ENCODE peak calls at places on chromosome 7, in four cellular contexts. W, D, J and U are unnamed samples.
A peak's percentile ranks its signal among the peaks of the same experiment; 100 is the strongest.

GRCh38 chr7:2417981-2418481 is 14.6 kb downstream of the CHST12 start:
- DNase-seq in W (peak; percentile 36), D (no peak), J (no peak), U (no peak)

GRCh38 chr7:108071551-108071950 is 58.6 kb downstream of the LAMB4 start:
- DNase-seq in W (no peak), D (no peak), J (no peak), U (no peak)

GRCh38 chr7:151813445-151813844 is 63.5 kb downstream of the PRKAG2 start:
- DNase-seq in W (no peak), D (no peak), J (no peak), U (no peak)

GRCh38 chr7:18607025-18607424 is 111.5 kb downstream of the HDAC9 start:
- DNase-seq in W (peak; percentile 64), D (no peak), J (no peak), U (no peak)

GRCh38 chr7:79199961-79200360 is 253.5 kb downstream of the MAGI2 start:
- DNase-seq in W (peak; percentile 84), D (no peak), J (no peak), U (no peak)

GRCh38 chr7:127678947-127679346 is 27.0 kb downstream of the SND1 start:
- DNase-seq in W (peak; percentile 71), D (no peak), J (peak; percentile 65), U (no peak)

GRCh38 chr7:3272691-3273141 is 28.3 kb upstream of the SDK1 start:
- DNase-seq in W (peak; percentile 96), D (no peak), J (peak; percentile 79), U (no peak)

GRCh38 chr7:79930604-79931003 is 204.0 kb upstream of the GNAI1 start:
- DNase-seq in W (peak; percentile 21), D (no peak), J (no peak), U (no peak)

GRCh38 chr7:69246758-69247157 is 351.5 kb upstream of the AUTS2 start:
- DNase-seq in W (no peak), D (no peak), J (no peak), U (no peak)

GRCh38 chr7:100668069-100668449 is 5.5 kb upstream of the GNB2 start:
- DNase-seq in W (no peak), D (no peak), J (no peak), U (no peak)

GRCh38 chr7:26279405-26279804 is 12.3 kb upstream of the SNX10 start:
- DNase-seq in W (no peak), D (no peak), J (no peak), U (no peak)

GRCh38 chr7:16905300-16906044 is 23.7 kb upstream of the AGR3 start:
- DNase-seq in W (peak; percentile 77), D (no peak), J (peak; percentile 75), U (no peak)

GRCh38 chr7:2129376-2130375 is 103.1 kb downstream of the MAD1L1 start:
- DNase-seq in W (no peak), D (no peak), J (no peak), U (no peak)

GRCh38 chr7:151274936-151275812 is 26.7 kb upstream of the SMARCD3 start:
- DNase-seq in W (no peak), D (no peak), J (no peak), U (no peak)

GRCh38 chr7:134460000-134460399 is 1.1 kb upstream of the AKR1B1 start:
- DNase-seq in W (peak; percentile 59), D (no peak), J (peak; percentile 88), U (no peak)

GRCh38 chr7:40530292-40530691 is 395.5 kb downstream of the SUGCT start:
- DNase-seq in W (peak; percentile 83), D (no peak), J (no peak), U (no peak)

GRCh38 chr7:131021460-131021859 is 287.5 kb upstream of the KLF14 start:
- DNase-seq in W (no peak), D (no peak), J (no peak), U (no peak)

GRCh38 chr7:151251328-151251925 is 2.9 kb upstream of the SMARCD3 start:
- DNase-seq in W (peak; percentile 66), D (peak; percentile 23), J (peak; percentile 62), U (no peak)

GRCh38 chr7:92735707-92736106 is 100.7 kb downstream of the CDK6 start:
- DNase-seq in W (peak; percentile 80), D (no peak), J (no peak), U (no peak)

GRCh38 chr7:149144996-149145850 is 2.0 kb upstream of the ZNF398 start:
- DNase-seq in W (no peak), D (no peak), J (no peak), U (peak; percentile 78)

GRCh38 chr7:28299556-28299955 is 112.8 kb upstream of the CREB5 start:
- DNase-seq in W (no peak), D (no peak), J (no peak), U (no peak)

GRCh38 chr7:28300488-28300887 is 111.8 kb upstream of the CREB5 start:
- DNase-seq in W (no peak), D (no peak), J (no peak), U (no peak)

GRCh38 chr7:28297821-28298439 is 114.4 kb upstream of the CREB5 start:
- DNase-seq in W (no peak), D (no peak), J (no peak), U (no peak)

GRCh38 chr7:28296571-28297483 is 115.5 kb upstream of the CREB5 start:
- DNase-seq in W (peak; percentile 56), D (peak; percentile 20), J (peak; percentile 22), U (peak; percentile 68)

DNA sequence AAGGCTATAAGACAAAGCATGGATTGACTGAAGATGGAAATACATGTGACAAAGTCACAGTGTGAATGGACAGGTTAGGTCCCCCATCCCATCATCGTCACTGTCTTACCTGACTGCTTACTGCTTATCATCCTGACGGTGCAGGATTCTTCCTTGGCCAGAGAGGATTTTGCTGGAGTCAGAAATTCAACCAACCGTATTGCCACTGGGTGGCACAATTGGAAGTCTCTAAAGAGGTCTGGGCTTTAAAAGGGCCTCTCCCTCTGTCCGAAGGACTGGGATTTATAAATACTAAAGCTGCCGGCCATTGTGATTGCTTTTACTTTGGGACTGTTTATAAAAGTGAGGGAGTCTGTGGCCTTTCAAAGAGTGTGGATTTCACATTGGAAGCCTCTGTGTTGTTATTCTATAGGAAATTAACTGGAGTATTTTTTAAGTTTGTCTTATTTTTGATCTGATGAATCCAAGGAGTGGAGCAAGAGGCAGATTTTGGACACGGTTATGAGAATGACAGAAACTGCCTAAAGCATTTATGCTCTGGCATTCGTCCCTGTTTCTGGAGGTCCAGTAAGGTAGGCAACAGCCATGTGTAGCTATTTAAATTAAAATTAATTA is 113.3 kb upstream of the CREB5 start:
- DNase-seq in W (peak; percentile 78), D (peak; percentile 35), J (peak; percentile 62), U (peak; percentile 74)
- H2BK5ac ChIP-seq in W (no peak overlapping the region), D (no peak overlapping the region), J (no peak overlapping the region), U (no peak overlapping the region)

GRCh38 chr7:67940400-67940799 is 943.8 kb downstream of the TYW1 start:
- DNase-seq in W (no peak), D (no peak), J (no peak), U (no peak)
- H2BK5ac ChIP-seq in W (no peak overlapping the region), D (no peak overlapping the region), J (no peak overlapping the region), U (no peak overlapping the region)

DNA sequence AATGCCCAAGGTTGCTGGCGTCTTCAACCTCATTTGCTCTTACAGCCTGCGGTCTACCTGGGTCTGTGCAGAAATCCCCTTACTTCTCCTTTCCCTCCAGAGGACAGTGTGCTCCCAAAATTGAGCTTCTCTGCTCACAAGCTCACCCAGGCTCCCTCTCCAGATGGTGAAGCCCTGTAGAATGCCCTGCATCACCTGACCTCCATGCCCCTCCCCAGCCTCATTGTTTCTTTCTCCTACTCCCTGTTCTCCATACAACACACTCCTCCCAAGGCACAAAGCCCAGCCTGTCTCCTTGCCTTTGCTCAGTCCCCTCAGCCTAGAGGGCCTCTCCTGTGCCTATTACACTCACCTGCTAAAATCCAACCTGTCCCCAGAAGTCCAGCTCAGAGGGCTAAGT is 3.5 kb downstream of the CRHR2 start:
- DNase-seq in W (no peak), D (no peak), J (no peak), U (no peak)
- H2BK5ac ChIP-seq in W (no peak overlapping the region), D (no peak overlapping the region), J (no peak overlapping the region), U (no peak overlapping the region)

GRCh38 chr7:72345208-72345727 is 66.9 kb downstream of the CALN1 start:
- DNase-seq in W (no peak), D (no peak), J (no peak), U (no peak)

GRCh38 chr7:72343991-72344390 is 68.1 kb downstream of the CALN1 start:
- DNase-seq in W (no peak), D (no peak), J (no peak), U (peak; percentile 76)
- H2BK5ac ChIP-seq in W (no peak overlapping the region), D (no peak overlapping the region), J (no peak overlapping the region), U (no peak overlapping the region)

GRCh38 chr7:30877993-30878392 is 33.7 kb upstream of the AQP1 start:
- DNase-seq in W (no peak), D (no peak), J (no peak), U (no peak)

GRCh38 chr7:30881448-30881847 is 30.2 kb upstream of the AQP1 start:
- DNase-seq in W (no peak), D (no peak), J (no peak), U (no peak)

GRCh38 chr7:30879139-30880089 is 32.2 kb upstream of the AQP1 start:
- DNase-seq in W (no peak), D (no peak), J (no peak), U (peak; percentile 50)

GRCh38 chr7:30880941-30881340 is 30.7 kb upstream of the AQP1 start:
- DNase-seq in W (no peak), D (no peak), J (no peak), U (no peak)

GRCh38 chr7:30880090-30880704 is 31.5 kb upstream of the AQP1 start:
- DNase-seq in W (no peak), D (no peak), J (peak; percentile 21), U (no peak)
- H2BK5ac ChIP-seq in W (no peak overlapping the region), D (no peak overlapping the region), J (no peak overlapping the region), U (no peak overlapping the region)

GRCh38 chr7:65006094-65006992 is at the start of gene ERV3-1:
- DNase-seq in W (peak; percentile 93), D (peak; percentile 91), J (peak; percentile 95), U (peak; percentile 98)
- H2BK5ac ChIP-seq in W (peak within 1 kb of the TSS; percentile 62), D (peak within 1 kb of the TSS; percentile 53), J (no peak within 1 kb of the TSS), U (no peak within 1 kb of the TSS)